ENCODE peak calls at places on chromosomes 3 and 15, in five cellular contexts. One of them, this sample, is unnamed.

GRCh38 chr3:188950832-188951489 is 220.8 kb upstream of the TPRG1 start:
- DNase-seq in adrenal gland: peak; percentile 63
- DNase-seq in MM.1S: no peak
- DNase-seq in H9: no peak
- DNase-seq in psoas muscle: peak; percentile 60
- DNase-seq in this sample: peak; percentile 71

GRCh38 chr3:192906940-192907339 is 10.7 kb downstream of the MB21D2 start:
- DNase-seq in adrenal gland: no peak
- DNase-seq in MM.1S: no peak
- DNase-seq in H9: no peak
- DNase-seq in psoas muscle: no peak
- DNase-seq in this sample: no peak

GRCh38 chr3:12557472-12558105 is 702 bp downstream of the MKRN2 start:
- DNase-seq in adrenal gland: no peak
- DNase-seq in MM.1S: no peak
- DNase-seq in H9: no peak
- DNase-seq in psoas muscle: no peak
- DNase-seq in this sample: no peak

GRCh38 chr3:122314467-122314866 is 10.6 kb upstream of the CSTA start:
- DNase-seq in adrenal gland: no peak
- DNase-seq in MM.1S: no peak
- DNase-seq in H9: no peak
- DNase-seq in psoas muscle: no peak
- DNase-seq in this sample: no peak

GRCh38 chr3:152385761-152386160 is 117.0 kb downstream of the MBNL1 start:
- DNase-seq in adrenal gland: no peak
- DNase-seq in MM.1S: no peak
- DNase-seq in H9: no peak
- DNase-seq in psoas muscle: no peak
- DNase-seq in this sample: no peak

GRCh38 chr15:64825081-64825430 is 391 bp downstream of the PIF1 start:
- DNase-seq in adrenal gland: no peak
- DNase-seq in MM.1S: peak; percentile 35
- DNase-seq in H9: no peak
- DNase-seq in psoas muscle: no peak
- DNase-seq in this sample: no peak

GRCh38 chr3:157368171-157368570 is 68.5 kb upstream of the PTX3 start:
- DNase-seq in adrenal gland: no peak
- DNase-seq in MM.1S: no peak
- DNase-seq in H9: no peak
- DNase-seq in psoas muscle: no peak
- DNase-seq in this sample: no peak

GRCh38 chr15:85499498-85499897 is 119.1 kb downstream of the AKAP13 start:
- DNase-seq in adrenal gland: no peak
- DNase-seq in MM.1S: no peak
- DNase-seq in H9: no peak
- DNase-seq in psoas muscle: no peak
- DNase-seq in this sample: no peak

GRCh38 chr3:111616417-111617105 is 21.4 kb upstream of the ZBED2 start:
- DNase-seq in adrenal gland: no peak
- DNase-seq in MM.1S: no peak
- DNase-seq in H9: no peak
- DNase-seq in psoas muscle: no peak
- DNase-seq in this sample: no peak

GRCh38 chr3:182925330-182925943 is 54.9 kb downstream of the DCUN1D1 start:
- DNase-seq in adrenal gland: peak; percentile 33
- DNase-seq in MM.1S: peak; percentile 99
- DNase-seq in H9: no peak
- DNase-seq in psoas muscle: peak; percentile 40
- DNase-seq in this sample: no peak

GRCh38 chr15:53834214-53834613 is 74.8 kb upstream of the WDR72 start:
- DNase-seq in adrenal gland: no peak
- DNase-seq in MM.1S: no peak
- DNase-seq in H9: no peak
- DNase-seq in psoas muscle: no peak
- DNase-seq in this sample: no peak

GRCh38 chr15:53830707-53831386 is 71.4 kb upstream of the WDR72 start:
- DNase-seq in adrenal gland: no peak
- DNase-seq in MM.1S: no peak
- DNase-seq in H9: no peak
- DNase-seq in psoas muscle: no peak
- DNase-seq in this sample: no peak

GRCh38 chr15:53833134-53833624 is 73.7 kb upstream of the WDR72 start:
- DNase-seq in adrenal gland: no peak
- DNase-seq in MM.1S: no peak
- DNase-seq in H9: no peak
- DNase-seq in psoas muscle: no peak
- DNase-seq in this sample: no peak

GRCh38 chr15:53829471-53829870 is 70.0 kb upstream of the WDR72 start:
- DNase-seq in adrenal gland: no peak
- DNase-seq in MM.1S: no peak
- DNase-seq in H9: no peak
- DNase-seq in psoas muscle: no peak
- DNase-seq in this sample: no peak

GRCh38 chr15:53831907-53832793 is 72.7 kb upstream of the WDR72 start:
- DNase-seq in adrenal gland: no peak
- DNase-seq in MM.1S: no peak
- DNase-seq in H9: no peak
- DNase-seq in psoas muscle: no peak
- DNase-seq in this sample: no peak
- TF ChIP-seq CTCF in adrenal gland: no peak
- TF ChIP-seq CTCF in MM.1S: no peak
- TF ChIP-seq CTCF in H9: no peak
- TF ChIP-seq CTCF in psoas muscle: no peak
- TF ChIP-seq CTCF in this sample: no peak

GRCh38 chr15:79914728-79915127 is 17.9 kb upstream of the MTHFS start:
- DNase-seq in adrenal gland: no peak
- DNase-seq in MM.1S: no peak
- DNase-seq in H9: no peak
- DNase-seq in psoas muscle: no peak
- DNase-seq in this sample: no peak
- H3K9me3 ChIP-seq in adrenal gland: no peaks in the 10 kb centered on the region
- H3K9me3 ChIP-seq in MM.1S: peaks cover 3% of the 10 kb centered on the region
- H3K9me3 ChIP-seq in H9: peaks cover 12% of the 10 kb centered on the region
- H3K9me3 ChIP-seq in psoas muscle: peaks cover 48% of the 10 kb centered on the region
- H3K9me3 ChIP-seq in this sample: peaks cover 15% of the 10 kb centered on the region

DNA sequence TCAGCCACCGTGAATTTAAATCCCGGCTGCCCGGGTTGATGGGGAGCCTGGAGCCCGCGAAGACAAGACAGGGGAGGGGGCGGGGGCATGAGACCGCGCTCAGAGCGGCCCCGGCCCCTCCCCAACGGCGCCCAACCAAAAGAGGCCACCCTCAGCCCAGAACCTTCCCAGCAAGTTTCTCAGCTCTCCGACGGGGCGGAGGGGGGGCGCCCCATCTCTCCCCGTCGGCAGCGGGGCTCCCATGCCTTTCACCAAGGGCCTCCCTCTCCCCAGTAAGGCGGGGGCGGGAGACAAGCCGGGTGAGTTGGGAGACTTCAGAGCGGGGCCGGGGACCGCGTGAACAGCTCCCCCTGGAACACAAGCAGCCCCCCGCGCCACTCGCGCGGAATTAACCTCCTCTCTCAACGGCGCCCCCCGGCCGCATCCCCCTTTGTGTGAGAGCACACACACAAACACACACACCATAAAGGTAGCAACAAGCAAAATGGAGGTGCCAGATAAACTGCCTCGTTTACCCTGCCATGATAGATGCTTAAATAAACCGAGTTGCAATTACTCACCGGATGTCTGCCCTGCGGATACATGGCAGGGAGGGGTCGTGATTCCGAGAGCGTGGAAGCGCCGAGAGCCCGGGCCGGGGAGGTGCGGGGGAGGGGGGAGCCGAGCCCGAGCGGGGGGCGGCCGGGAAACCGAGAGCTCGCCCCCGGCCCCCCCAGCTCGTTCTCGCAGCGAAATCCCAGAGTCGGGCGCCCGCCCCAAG is 1.3 kb downstream of the TLE3 start:
- DNase-seq in adrenal gland: peak; percentile 57
- DNase-seq in MM.1S: peak; percentile 36
- DNase-seq in H9: no peak
- DNase-seq in psoas muscle: peak; percentile 51
- DNase-seq in this sample: peak; percentile 39
- TF ChIP-seq CTCF in adrenal gland: no peak
- TF ChIP-seq CTCF in MM.1S: no peak
- TF ChIP-seq CTCF in H9: no peak
- TF ChIP-seq CTCF in psoas muscle: no peak
- TF ChIP-seq CTCF in this sample: no peak

DNA sequence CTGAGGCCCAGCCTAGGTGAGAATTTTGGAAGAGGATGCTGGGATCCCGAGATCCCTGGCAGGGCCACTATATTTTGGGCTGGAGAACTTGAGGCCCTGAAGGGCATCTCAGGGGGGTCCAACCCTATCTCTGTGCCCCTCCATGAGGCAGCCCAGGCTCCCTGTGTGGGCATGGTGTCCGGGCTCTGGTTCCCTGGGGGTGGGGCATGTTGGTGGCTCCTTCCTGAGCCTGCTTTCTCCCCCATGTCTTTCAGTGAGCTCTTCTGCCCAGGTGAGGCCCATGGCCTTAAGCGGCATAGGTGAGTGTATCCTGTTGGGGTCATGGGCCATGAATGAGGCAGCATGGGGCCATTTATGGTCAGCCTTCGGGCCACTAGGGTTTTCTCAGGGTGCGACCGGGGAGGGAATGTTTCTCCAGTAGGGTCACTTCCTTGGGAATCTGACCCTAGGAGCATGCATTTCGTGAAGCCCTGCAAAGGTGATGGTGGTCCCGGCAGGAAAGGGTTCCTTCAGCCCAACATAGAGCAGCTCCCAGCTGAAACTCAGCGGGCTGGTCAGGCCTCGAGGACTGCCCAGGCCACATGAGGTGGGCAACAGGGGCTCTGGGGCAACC is 191.3 kb downstream of the UBE3A start:
- DNase-seq in adrenal gland: peak; percentile 6
- DNase-seq in MM.1S: no peak
- DNase-seq in H9: peak; percentile 5
- DNase-seq in psoas muscle: peak; percentile 3
- DNase-seq in this sample: no peak
- H3K9me3 ChIP-seq in adrenal gland: no peaks in the 10 kb centered on the region
- H3K9me3 ChIP-seq in MM.1S: no peaks in the 10 kb centered on the region
- H3K9me3 ChIP-seq in H9: peaks cover 53% of the 10 kb centered on the region
- H3K9me3 ChIP-seq in psoas muscle: no peaks in the 10 kb centered on the region
- H3K9me3 ChIP-seq in this sample: no peaks in the 10 kb centered on the region